ENCODE peak calls at places on chromosomes 4 and X, in six cellular contexts. T is OCI-LY7, K is BJ, Y is fibroblast of the aortic adventitia, H is cardiac muscle cell, P is uterus. V is an unnamed sample.

GRCh38 chrX:72045141-72045540 is 86.6 kb downstream of the RTL5 start:
- DNase-seq in T (no peak), K (no peak), Y (no peak), H (no peak), P (no peak), V (no peak)

GRCh38 chr4:128686810-128687209 is 122.7 kb upstream of the JADE1 start:
- DNase-seq in T (no peak), K (no peak), Y (no peak), H (no peak), P (no peak), V (no peak)

GRCh38 chrX:125765347-125765746 is 400.7 kb downstream of the DCAF12L2 start:
- DNase-seq in T (no peak), K (no peak), Y (no peak), H (no peak), P (no peak), V (no peak)

GRCh38 chr4:152352215-152352614 is 183.7 kb downstream of the FBXW7 start:
- DNase-seq in T (no peak), K (no peak), Y (no peak), H (no peak), P (no peak), V (no peak)

GRCh38 chr4:152983774-152984411 is 47.8 kb downstream of the FHDC1 start:
- DNase-seq in T (no peak), K (no peak), Y (peak; percentile 58), H (no peak), P (no peak), V (peak; percentile 70)

GRCh38 chr4:185665655-185666054 is 130.3 kb upstream of the PDLIM3 start:
- DNase-seq in T (no peak), K (no peak), Y (no peak), H (no peak), P (no peak), V (no peak)

GRCh38 chr4:13640149-13640671 is 12.7 kb upstream of the BOD1L1 start:
- DNase-seq in T (no peak), K (peak; percentile 54), Y (peak; percentile 30), H (no peak), P (peak; percentile 39), V (peak; percentile 90)

GRCh38 chr4:6368601-6369000 is 99.0 kb downstream of the WFS1 start:
- DNase-seq in T (no peak), K (no peak), Y (no peak), H (no peak), P (no peak), V (no peak)

GRCh38 chr4:99655315-99656081 is 2.1 kb downstream of the C4orf54 start:
- DNase-seq in T (no peak), K (peak; percentile 31), Y (peak; percentile 60), H (no peak), P (no peak), V (peak; percentile 77)

GRCh38 chr4:174256277-174256713 is 27.2 kb downstream of the FBXO8 start:
- DNase-seq in T (no peak), K (peak; percentile 15), Y (peak; percentile 84), H (no peak), P (no peak), V (peak; percentile 54)

GRCh38 chr4:72846280-72847111 is 223.0 kb downstream of the COX18 start:
- DNase-seq in T (peak; percentile 22), K (no peak), Y (no peak), H (peak; percentile 10), P (no peak), V (no peak)

GRCh38 chr4:10582059-10582686 is 102.4 kb downstream of the CLNK start:
- DNase-seq in T (peak; percentile 22), K (no peak), Y (peak; percentile 81), H (peak; percentile 60), P (no peak), V (peak; percentile 71)

GRCh38 chr4:40189997-40190396 is 6.8 kb upstream of the RHOH start:
- DNase-seq in T (no peak), K (no peak), Y (no peak), H (no peak), P (no peak), V (no peak)

GRCh38 chrX:15645266-15645665 is 19.3 kb downstream of the CLTRN start:
- DNase-seq in T (no peak), K (no peak), Y (no peak), H (no peak), P (no peak), V (no peak)

DNA sequence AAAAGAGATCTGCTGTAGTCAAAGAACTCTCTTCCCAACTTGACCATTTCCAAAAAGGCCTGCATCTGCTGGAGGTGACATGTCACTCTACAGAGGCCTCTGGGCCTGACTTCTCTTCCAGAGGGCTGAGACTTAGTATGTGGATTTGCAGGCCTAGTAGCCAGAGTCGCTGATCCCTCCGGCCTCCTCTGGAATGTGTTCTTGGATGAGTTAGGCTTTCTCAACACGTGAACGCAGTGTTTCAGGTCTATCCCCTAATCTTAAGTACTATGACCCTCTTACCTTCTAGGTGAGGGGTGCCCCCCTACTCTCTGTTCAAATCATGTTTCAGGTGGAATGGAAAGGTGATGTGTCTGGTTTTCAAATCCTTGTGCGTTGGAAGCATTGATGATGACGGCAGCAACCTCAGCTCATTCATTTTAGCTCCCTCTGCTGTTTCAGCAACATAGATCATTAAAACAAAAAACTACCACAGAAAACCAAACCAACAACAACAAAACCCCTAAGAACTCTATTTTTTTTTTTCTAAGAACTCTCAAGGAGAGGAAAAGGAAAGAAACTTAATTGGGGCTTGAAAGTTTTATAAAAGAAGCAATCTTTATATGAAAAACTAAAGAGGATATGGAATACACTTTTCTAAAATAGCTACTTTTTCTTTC is 56.4 kb downstream of the RWDD4 start:
- DNase-seq in T (no peak), K (no peak), Y (peak; percentile 50), H (no peak), P (no peak), V (no peak)
- TF ChIP-seq CTCF in T (peak; percentile 50), K (peak; percentile 45), Y (peak; percentile 50), H (peak; percentile 42), P (no peak), V (peak; percentile 35)

GRCh38 chr4:105896984-105897760 is 1.9 kb downstream of the NPNT start:
- DNase-seq in T (no peak), K (no peak), Y (no peak), H (no peak), P (no peak), V (no peak)
- H3K4me3 ChIP-seq in T (no peak overlapping the region), K (no peak overlapping the region), Y (no peak overlapping the region), H (peak overlapping the region; percentile 57), P (no peak overlapping the region), V (no peak overlapping the region)

GRCh38 chr4:102625232-102625930 is 124.2 kb downstream of the NFKB1 start:
- DNase-seq in T (peak; percentile 61), K (no peak), Y (peak; percentile 50), H (peak; percentile 50), P (peak; percentile 39), V (peak; percentile 25)
- TF ChIP-seq CTCF in T (peak; percentile 67), K (peak; percentile 29), Y (peak; percentile 30), H (peak; percentile 43), P (no peak), V (peak; percentile 33)

GRCh38 chr4:17781831-17782287 is 438 bp upstream of the FAM184B start:
- DNase-seq in T (no peak), K (no peak), Y (no peak), H (peak; percentile 13), P (no peak), V (no peak)
- H3K4me3 ChIP-seq in T (no peak overlapping the region), K (peak overlapping the region; percentile 39), Y (peak overlapping the region; percentile 60), H (peak overlapping the region; percentile 29), P (peak overlapping the region; percentile 1), V (peak overlapping the region; percentile 41)

DNA sequence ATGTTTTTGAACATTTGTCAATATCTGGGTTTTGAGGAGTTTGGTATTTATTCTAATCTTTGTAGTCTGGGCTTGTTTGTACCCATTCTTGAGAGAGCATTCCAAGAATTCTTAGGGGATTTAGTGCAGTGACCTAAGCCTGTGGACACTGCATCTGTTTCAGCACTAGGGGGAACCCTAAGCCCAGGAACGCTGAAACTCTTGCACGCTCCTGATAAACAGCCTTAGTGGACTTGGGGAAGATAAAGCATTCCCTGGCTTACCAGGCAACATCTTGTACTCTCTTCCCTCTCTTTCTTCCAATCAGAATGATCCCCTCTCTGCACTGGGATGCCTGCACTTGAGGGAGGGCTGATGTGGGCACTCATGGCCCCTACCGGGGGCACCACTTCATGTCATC is 654.9 kb upstream of the HTR2C start:
- DNase-seq in T (peak; percentile 7), K (no peak), Y (peak; percentile 42), H (peak; percentile 76), P (no peak), V (peak; percentile 19)
- TF ChIP-seq CTCF in T (peak; percentile 65), K (no peak), Y (peak; percentile 59), H (peak; percentile 68), P (no peak), V (peak; percentile 55)

GRCh38 chrX:11704725-11705495 is 39.2 kb upstream of the ARHGAP6 start:
- DNase-seq in T (no peak), K (no peak), Y (peak; percentile 13), H (no peak), P (no peak), V (peak; percentile 35)
- H3K4me3 ChIP-seq in T (no peak overlapping the region), K (no peak overlapping the region), Y (no peak overlapping the region), H (no peak overlapping the region), P (no peak overlapping the region), V (no peak overlapping the region)